ENCODE peak calls at places on chromosomes 2 and 18, in four cellular contexts. One of them, this sample, is unnamed.

GRCh38 chr2:88334418-88334817 is 118.1 kb downstream of the FOXI3 start:
- DNase-seq in NCI-H1417: no peak
- DNase-seq in prostate gland: no peak
- DNase-seq in heart right ventricle: no peak
- DNase-seq in this sample: no peak

GRCh38 chr2:204795156-204795555 is 249.9 kb downstream of the PARD3B start:
- DNase-seq in NCI-H1417: no peak
- DNase-seq in prostate gland: no peak
- DNase-seq in heart right ventricle: no peak
- DNase-seq in this sample: no peak

GRCh38 chr18:46148810-46149209 is 44.6 kb downstream of the HAUS1 start:
- DNase-seq in NCI-H1417: peak
- DNase-seq in heart right ventricle: no peak
- DNase-seq in prostate gland: peak
- DNase-seq in this sample: peak

GRCh38 chr2:119645173-119645846 is 33.7 kb upstream of the TMEM177 start:
- DNase-seq in heart right ventricle: no peak
- DNase-seq in NCI-H1417: no peak
- DNase-seq in prostate gland: no peak
- DNase-seq in this sample: no peak

GRCh38 chr2:64338910-64339500 is 115.0 kb upstream of the LGALSL start:
- DNase-seq in NCI-H1417: peak
- DNase-seq in heart right ventricle: no peak
- DNase-seq in prostate gland: no peak
- DNase-seq in this sample: no peak

GRCh38 chr2:740446-741293 is 63.5 kb upstream of the TMEM18 start:
- DNase-seq in NCI-H1417: peak
- DNase-seq in prostate gland: peak
- DNase-seq in heart right ventricle: peak
- DNase-seq in this sample: peak

GRCh38 chr2:54471221-54471711 is 15.1 kb downstream of the SPTBN1 start:
- DNase-seq in prostate gland: no peak
- DNase-seq in NCI-H1417: peak
- DNase-seq in heart right ventricle: no peak
- DNase-seq in this sample: no peak

GRCh38 chr2:26488463-26489212 is 10.7 kb upstream of the OTOF start:
- DNase-seq in NCI-H1417: no peak
- DNase-seq in prostate gland: no peak
- DNase-seq in heart right ventricle: no peak
- DNase-seq in this sample: no peak

GRCh38 chr18:24710474-24710873 is 250.0 kb downstream of the HRH4 start:
- DNase-seq in heart right ventricle: no peak
- DNase-seq in prostate gland: no peak
- DNase-seq in NCI-H1417: no peak
- DNase-seq in this sample: no peak

GRCh38 chr18:35942661-35943060 is 29.8 kb upstream of the RMP24 start:
- DNase-seq in prostate gland: no peak
- DNase-seq in heart right ventricle: no peak
- DNase-seq in NCI-H1417: no peak
- DNase-seq in this sample: no peak

GRCh38 chr2:127625146-127625943 is 20.6 kb upstream of the GPR17 start:
- DNase-seq in heart right ventricle: no peak
- DNase-seq in prostate gland: no peak
- DNase-seq in NCI-H1417: no peak
- DNase-seq in this sample: no peak

GRCh38 chr2:192585418-192585817 is 390.7 kb upstream of the TMEFF2 start:
- DNase-seq in heart right ventricle: no peak
- DNase-seq in NCI-H1417: peak
- DNase-seq in prostate gland: no peak
- DNase-seq in this sample: peak

GRCh38 chr2:104177179-104177578 is 676.7 kb upstream of the POU3F3 start:
- DNase-seq in heart right ventricle: no peak
- DNase-seq in prostate gland: no peak
- DNase-seq in NCI-H1417: no peak
- DNase-seq in this sample: no peak

This sample was measured in DMS153.